ENCODE peak calls at places on chromosomes 2 and 18, in eight cellular contexts. One of them, this sample, is unnamed. For H3K4me1 and H3K9me3, the result is how much of the 10 kb centered on the place peaks cover.

GRCh38 chr18:33578371-33579146 is 540 bp downstream of the ASXL3 start:
- DNase-seq in esophagus squamous epithelium: no peak
- DNase-seq in body of pancreas: peak
- DNase-seq in adrenal gland: no peak
- DNase-seq in IMR-90: no peak
- DNase-seq in esophagus muscularis mucosa: no peak
- DNase-seq in stomach: peak
- DNase-seq in K562: no peak
- DNase-seq in this sample: peak

GRCh38 chr18:39909706-39910105 is 2045.3 kb upstream of the PIK3C3 start:
- DNase-seq in esophagus muscularis mucosa: no peak
- DNase-seq in body of pancreas: no peak
- DNase-seq in K562: no peak
- DNase-seq in stomach: no peak
- DNase-seq in esophagus squamous epithelium: no peak
- DNase-seq in IMR-90: no peak
- DNase-seq in adrenal gland: no peak
- DNase-seq in this sample: no peak

GRCh38 chr18:63040788-63041410 is 278.7 kb downstream of the BCL2 start:
- DNase-seq in esophagus muscularis mucosa: peak
- DNase-seq in K562: no peak
- DNase-seq in body of pancreas: no peak
- DNase-seq in esophagus squamous epithelium: no peak
- DNase-seq in adrenal gland: no peak
- DNase-seq in IMR-90: no peak
- DNase-seq in stomach: no peak
- DNase-seq in this sample: no peak

GRCh38 chr2:65228249-65228750 is 669 bp downstream of the ACTR2 start:
- DNase-seq in body of pancreas: no peak
- DNase-seq in stomach: no peak
- DNase-seq in IMR-90: peak
- DNase-seq in esophagus squamous epithelium: no peak
- DNase-seq in esophagus muscularis mucosa: no peak
- DNase-seq in K562: no peak
- DNase-seq in adrenal gland: no peak
- DNase-seq in this sample: no peak

GRCh38 chr2:240455719-240456606 is 20.5 kb downstream of the GPC1 start:
- DNase-seq in K562: no peak
- DNase-seq in esophagus muscularis mucosa: no peak
- DNase-seq in stomach: peak
- DNase-seq in esophagus squamous epithelium: no peak
- DNase-seq in adrenal gland: no peak
- DNase-seq in body of pancreas: no peak
- DNase-seq in IMR-90: no peak
- DNase-seq in this sample: no peak

GRCh38 chr2:124163825-124164224 is 138.7 kb downstream of the CNTNAP5 start:
- DNase-seq in esophagus muscularis mucosa: no peak
- DNase-seq in K562: no peak
- DNase-seq in adrenal gland: no peak
- DNase-seq in esophagus squamous epithelium: no peak
- DNase-seq in stomach: no peak
- DNase-seq in IMR-90: no peak
- DNase-seq in body of pancreas: no peak
- DNase-seq in this sample: no peak

GRCh38 chr2:9380702-9381628 is 42.4 kb downstream of the ITGB1BP1 start:
- DNase-seq in K562: no peak
- DNase-seq in esophagus squamous epithelium: no peak
- DNase-seq in IMR-90: peak
- DNase-seq in adrenal gland: peak
- DNase-seq in body of pancreas: peak
- DNase-seq in esophagus muscularis mucosa: no peak
- DNase-seq in stomach: peak
- DNase-seq in this sample: peak

GRCh38 chr2:120315367-120316033 is 30.4 kb upstream of the INHBB start:
- DNase-seq in stomach: no peak
- DNase-seq in esophagus squamous epithelium: no peak
- DNase-seq in esophagus muscularis mucosa: no peak
- DNase-seq in IMR-90: no peak
- DNase-seq in K562: no peak
- DNase-seq in body of pancreas: no peak
- DNase-seq in adrenal gland: no peak
- DNase-seq in this sample: peak

GRCh38 chr2:193240752-193241151 is 1046.0 kb upstream of the TMEFF2 start:
- DNase-seq in K562: peak
- DNase-seq in esophagus muscularis mucosa: no peak
- DNase-seq in IMR-90: no peak
- DNase-seq in adrenal gland: no peak
- DNase-seq in body of pancreas: no peak
- DNase-seq in esophagus squamous epithelium: no peak
- DNase-seq in stomach: no peak
- DNase-seq in this sample: no peak

GRCh38 chr2:167816897-167817296 is 430.5 kb downstream of the STK39 start:
- DNase-seq in adrenal gland: no peak
- DNase-seq in K562: no peak
- DNase-seq in body of pancreas: no peak
- DNase-seq in IMR-90: no peak
- DNase-seq in esophagus muscularis mucosa: no peak
- DNase-seq in stomach: no peak
- DNase-seq in esophagus squamous epithelium: no peak
- DNase-seq in this sample: no peak

DNA sequence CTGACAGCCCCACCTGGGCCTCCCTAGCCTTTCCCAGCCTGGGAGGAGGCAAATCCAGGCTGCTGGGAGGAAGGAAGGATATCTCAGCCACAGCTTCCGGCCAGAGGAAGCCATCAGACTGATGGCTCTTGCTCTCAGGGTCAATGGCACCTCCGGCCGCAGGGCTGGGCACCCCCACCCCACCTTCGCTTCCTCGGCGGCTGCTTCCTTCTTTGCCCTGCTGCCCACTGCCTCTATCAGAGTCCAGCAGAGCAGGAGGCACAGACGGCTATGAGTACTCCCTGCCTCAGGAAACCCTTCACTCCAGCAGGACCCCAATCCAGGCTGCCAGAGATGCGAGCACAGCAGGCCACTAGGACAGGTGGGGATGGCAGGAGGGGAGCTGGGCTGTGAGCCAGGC is 3.3 kb downstream of the SEMA4C start:
- DNase-seq in esophagus squamous epithelium: no peak
- DNase-seq in adrenal gland: peak
- DNase-seq in IMR-90: no peak
- DNase-seq in body of pancreas: no peak
- DNase-seq in stomach: no peak
- DNase-seq in K562: no peak
- DNase-seq in esophagus muscularis mucosa: no peak
- DNase-seq in this sample: peak
- TF ChIP-seq POLR2A in esophagus squamous epithelium: no peak
- TF ChIP-seq POLR2A in adrenal gland: no peak
- TF ChIP-seq POLR2A in IMR-90: no peak
- TF ChIP-seq POLR2A in body of pancreas: no peak
- TF ChIP-seq POLR2A in stomach: no peak
- TF ChIP-seq POLR2A in K562: no peak
- TF ChIP-seq POLR2A in esophagus muscularis mucosa: no peak
- TF ChIP-seq POLR2A in this sample: no peak

GRCh38 chr2:28663359-28663758 is 88.3 kb upstream of the PPP1CB start:
- DNase-seq in K562: no peak
- DNase-seq in body of pancreas: no peak
- DNase-seq in stomach: no peak
- DNase-seq in esophagus muscularis mucosa: no peak
- DNase-seq in esophagus squamous epithelium: no peak
- DNase-seq in adrenal gland: no peak
- DNase-seq in IMR-90: peak
- DNase-seq in this sample: no peak
- H3K4me1 ChIP-seq in K562: under half
- H3K4me1 ChIP-seq in body of pancreas: under half
- H3K4me1 ChIP-seq in stomach: half or more
- H3K4me1 ChIP-seq in esophagus muscularis mucosa: half or more
- H3K4me1 ChIP-seq in esophagus squamous epithelium: half or more
- H3K4me1 ChIP-seq in adrenal gland: under half
- H3K4me1 ChIP-seq in IMR-90: under half
- H3K4me1 ChIP-seq in this sample: under half

GRCh38 chr2:206657087-206657486 is 14.8 kb downstream of the FAM237A start:
- DNase-seq in esophagus muscularis mucosa: no peak
- DNase-seq in stomach: no peak
- DNase-seq in adrenal gland: no peak
- DNase-seq in K562: no peak
- DNase-seq in IMR-90: no peak
- DNase-seq in esophagus squamous epithelium: no peak
- DNase-seq in body of pancreas: no peak
- DNase-seq in this sample: no peak
- H3K9me3 ChIP-seq in esophagus muscularis mucosa: under half
- H3K9me3 ChIP-seq in stomach: under half
- H3K9me3 ChIP-seq in adrenal gland: under half
- H3K9me3 ChIP-seq in K562: under half
- H3K9me3 ChIP-seq in IMR-90: under half
- H3K9me3 ChIP-seq in esophagus squamous epithelium: under half
- H3K9me3 ChIP-seq in body of pancreas: under half
- H3K9me3 ChIP-seq in this sample: under half

DNA sequence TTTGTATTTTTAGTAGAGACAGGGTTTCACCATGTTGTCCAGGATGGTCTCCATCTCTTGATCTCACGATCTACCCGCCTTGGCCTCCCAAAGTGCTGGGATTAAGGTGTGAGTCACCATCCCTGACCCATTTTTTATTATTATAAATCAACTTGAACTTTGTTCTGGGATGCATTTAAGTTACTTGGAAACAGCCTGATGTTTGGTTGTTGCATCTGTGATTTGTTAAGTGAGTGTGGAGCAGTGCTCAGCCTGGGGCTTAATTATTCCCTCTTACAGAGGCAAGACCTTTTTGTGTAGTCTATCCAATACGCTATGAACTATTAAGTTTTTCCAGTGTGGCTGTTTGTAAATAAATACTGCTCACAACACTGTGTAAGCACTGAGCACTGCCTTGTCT is 32.6 kb downstream of the MTA3 start:
- DNase-seq in adrenal gland: peak
- DNase-seq in IMR-90: peak
- DNase-seq in body of pancreas: no peak
- DNase-seq in K562: no peak
- DNase-seq in stomach: no peak
- DNase-seq in esophagus muscularis mucosa: no peak
- DNase-seq in esophagus squamous epithelium: no peak
- DNase-seq in this sample: no peak
- TF ChIP-seq POLR2A in adrenal gland: no peak
- TF ChIP-seq POLR2A in IMR-90: no peak
- TF ChIP-seq POLR2A in body of pancreas: no peak
- TF ChIP-seq POLR2A in K562: no peak
- TF ChIP-seq POLR2A in stomach: no peak
- TF ChIP-seq POLR2A in esophagus muscularis mucosa: no peak
- TF ChIP-seq POLR2A in esophagus squamous epithelium: no peak
- TF ChIP-seq POLR2A in this sample: no peak